ENCODE peak calls at places on chromosomes 4 and X, in ten cellular contexts. One of them, this sample, is unnamed.

GRCh38 chr4:77045490-77045889 is 30.3 kb downstream of the CCNI start:
- DNase-seq in frontal cortex: no peak
- DNase-seq in NCI-H2171: no peak
- DNase-seq in glutamatergic neuron: no peak
- DNase-seq in breast epithelium: no peak
- DNase-seq in A549: peak
- DNase-seq in hypothalamus: no peak
- DNase-seq in stimulated activated naive CD4-positive, alpha-beta T cell treated with Interleukin-2 at 50 U/mL for 16 hours: no peak
- DNase-seq in activated CD8-positive, alpha-beta T cell treated with anti-CD3 and anti-CD28 coated beads, Interleukin-2, amount 10 ng/mL, durations not matched to agents 7 days and 5 days: no peak
- DNase-seq in COR-L47: no peak
- DNase-seq in this sample: peak

GRCh38 chr4:39452860-39453587 is 5.7 kb downstream of the RPL9 start:
- DNase-seq in frontal cortex: no peak
- DNase-seq in glutamatergic neuron: no peak
- DNase-seq in NCI-H2171: no peak
- DNase-seq in breast epithelium: no peak
- DNase-seq in activated CD8-positive, alpha-beta T cell treated with anti-CD3 and anti-CD28 coated beads, Interleukin-2, amount 10 ng/mL, durations not matched to agents 7 days and 5 days: no peak
- DNase-seq in COR-L47: no peak
- DNase-seq in hypothalamus: no peak
- DNase-seq in A549: no peak
- DNase-seq in stimulated activated naive CD4-positive, alpha-beta T cell treated with Interleukin-2 at 50 U/mL for 16 hours: no peak
- DNase-seq in this sample: no peak

GRCh38 chrX:49183701-49184281 is 2.4 kb downstream of the PRICKLE3 start:
- DNase-seq in COR-L47: no peak
- DNase-seq in breast epithelium: no peak
- DNase-seq in glutamatergic neuron: no peak
- DNase-seq in frontal cortex: no peak
- DNase-seq in hypothalamus: no peak
- DNase-seq in activated CD8-positive, alpha-beta T cell treated with anti-CD3 and anti-CD28 coated beads, Interleukin-2, amount 10 ng/mL, durations not matched to agents 7 days and 5 days: no peak
- DNase-seq in stimulated activated naive CD4-positive, alpha-beta T cell treated with Interleukin-2 at 50 U/mL for 16 hours: no peak
- DNase-seq in A549: no peak
- DNase-seq in NCI-H2171: no peak
- DNase-seq in this sample: no peak

GRCh38 chr4:142696334-142697122 is 149.6 kb downstream of the INPP4B start:
- DNase-seq in stimulated activated naive CD4-positive, alpha-beta T cell treated with Interleukin-2 at 50 U/mL for 16 hours: peak
- DNase-seq in COR-L47: no peak
- DNase-seq in glutamatergic neuron: no peak
- DNase-seq in breast epithelium: no peak
- DNase-seq in NCI-H2171: no peak
- DNase-seq in activated CD8-positive, alpha-beta T cell treated with anti-CD3 and anti-CD28 coated beads, Interleukin-2, amount 10 ng/mL, durations not matched to agents 7 days and 5 days: peak
- DNase-seq in A549: no peak
- DNase-seq in frontal cortex: no peak
- DNase-seq in hypothalamus: no peak
- DNase-seq in this sample: no peak

GRCh38 chrX:46777971-46778810 is 19.3 kb upstream of the SLC9A7 start:
- DNase-seq in NCI-H2171: no peak
- DNase-seq in COR-L47: no peak
- DNase-seq in glutamatergic neuron: no peak
- DNase-seq in activated CD8-positive, alpha-beta T cell treated with anti-CD3 and anti-CD28 coated beads, Interleukin-2, amount 10 ng/mL, durations not matched to agents 7 days and 5 days: no peak
- DNase-seq in breast epithelium: no peak
- DNase-seq in hypothalamus: no peak
- DNase-seq in stimulated activated naive CD4-positive, alpha-beta T cell treated with Interleukin-2 at 50 U/mL for 16 hours: no peak
- DNase-seq in A549: no peak
- DNase-seq in frontal cortex: no peak
- DNase-seq in this sample: no peak

GRCh38 chr4:3145251-3145908 is 70.9 kb downstream of the HTT start:
- DNase-seq in glutamatergic neuron: no peak
- DNase-seq in stimulated activated naive CD4-positive, alpha-beta T cell treated with Interleukin-2 at 50 U/mL for 16 hours: no peak
- DNase-seq in A549: no peak
- DNase-seq in COR-L47: no peak
- DNase-seq in NCI-H2171: no peak
- DNase-seq in activated CD8-positive, alpha-beta T cell treated with anti-CD3 and anti-CD28 coated beads, Interleukin-2, amount 10 ng/mL, durations not matched to agents 7 days and 5 days: no peak
- DNase-seq in breast epithelium: no peak
- DNase-seq in hypothalamus: no peak
- DNase-seq in frontal cortex: no peak
- DNase-seq in this sample: no peak

GRCh38 chr4:84879651-84880200 is 86.8 kb downstream of the WDFY3 start:
- DNase-seq in breast epithelium: no peak
- DNase-seq in glutamatergic neuron: no peak
- DNase-seq in frontal cortex: no peak
- DNase-seq in hypothalamus: no peak
- DNase-seq in A549: no peak
- DNase-seq in NCI-H2171: no peak
- DNase-seq in COR-L47: no peak
- DNase-seq in stimulated activated naive CD4-positive, alpha-beta T cell treated with Interleukin-2 at 50 U/mL for 16 hours: no peak
- DNase-seq in activated CD8-positive, alpha-beta T cell treated with anti-CD3 and anti-CD28 coated beads, Interleukin-2, amount 10 ng/mL, durations not matched to agents 7 days and 5 days: no peak
- DNase-seq in this sample: no peak

GRCh38 chrX:51802917-51803688 is 59.9 kb downstream of the GSPT2 start:
- DNase-seq in stimulated activated naive CD4-positive, alpha-beta T cell treated with Interleukin-2 at 50 U/mL for 16 hours: peak
- DNase-seq in COR-L47: peak
- DNase-seq in NCI-H2171: peak
- DNase-seq in hypothalamus: peak
- DNase-seq in A549: peak
- DNase-seq in glutamatergic neuron: peak
- DNase-seq in frontal cortex: no peak
- DNase-seq in breast epithelium: no peak
- DNase-seq in activated CD8-positive, alpha-beta T cell treated with anti-CD3 and anti-CD28 coated beads, Interleukin-2, amount 10 ng/mL, durations not matched to agents 7 days and 5 days: peak
- DNase-seq in this sample: no peak

GRCh38 chr4:52822583-52823477 is 39.3 kb upstream of the RASL11B start:
- DNase-seq in breast epithelium: no peak
- DNase-seq in hypothalamus: no peak
- DNase-seq in NCI-H2171: no peak
- DNase-seq in activated CD8-positive, alpha-beta T cell treated with anti-CD3 and anti-CD28 coated beads, Interleukin-2, amount 10 ng/mL, durations not matched to agents 7 days and 5 days: peak
- DNase-seq in COR-L47: no peak
- DNase-seq in stimulated activated naive CD4-positive, alpha-beta T cell treated with Interleukin-2 at 50 U/mL for 16 hours: no peak
- DNase-seq in glutamatergic neuron: no peak
- DNase-seq in frontal cortex: no peak
- DNase-seq in A549: no peak
- DNase-seq in this sample: no peak

GRCh38 chr4:183765121-183765990 is 106.3 kb downstream of the TRAPPC11 start:
- DNase-seq in hypothalamus: no peak
- DNase-seq in glutamatergic neuron: no peak
- DNase-seq in NCI-H2171: no peak
- DNase-seq in COR-L47: no peak
- DNase-seq in stimulated activated naive CD4-positive, alpha-beta T cell treated with Interleukin-2 at 50 U/mL for 16 hours: no peak
- DNase-seq in breast epithelium: no peak
- DNase-seq in A549: no peak
- DNase-seq in activated CD8-positive, alpha-beta T cell treated with anti-CD3 and anti-CD28 coated beads, Interleukin-2, amount 10 ng/mL, durations not matched to agents 7 days and 5 days: no peak
- DNase-seq in frontal cortex: no peak
- DNase-seq in this sample: peak

GRCh38 chr4:169492436-169493163 is 119.8 kb downstream of the NEK1 start:
- DNase-seq in A549: peak
- DNase-seq in NCI-H2171: no peak
- DNase-seq in hypothalamus: no peak
- DNase-seq in COR-L47: peak
- DNase-seq in frontal cortex: no peak
- DNase-seq in glutamatergic neuron: peak
- DNase-seq in breast epithelium: no peak
- DNase-seq in stimulated activated naive CD4-positive, alpha-beta T cell treated with Interleukin-2 at 50 U/mL for 16 hours: no peak
- DNase-seq in activated CD8-positive, alpha-beta T cell treated with anti-CD3 and anti-CD28 coated beads, Interleukin-2, amount 10 ng/mL, durations not matched to agents 7 days and 5 days: peak
- DNase-seq in this sample: peak

GRCh38 chr4:121764702-121765367 is at the start of gene SMIM43:
- DNase-seq in hypothalamus: no peak
- DNase-seq in NCI-H2171: no peak
- DNase-seq in frontal cortex: no peak
- DNase-seq in breast epithelium: no peak
- DNase-seq in A549: no peak
- DNase-seq in COR-L47: no peak
- DNase-seq in stimulated activated naive CD4-positive, alpha-beta T cell treated with Interleukin-2 at 50 U/mL for 16 hours: no peak
- DNase-seq in activated CD8-positive, alpha-beta T cell treated with anti-CD3 and anti-CD28 coated beads, Interleukin-2, amount 10 ng/mL, durations not matched to agents 7 days and 5 days: no peak
- DNase-seq in glutamatergic neuron: peak
- DNase-seq in this sample: no peak

GRCh38 chr4:150746156-150746555 is 164.2 kb downstream of the MAB21L2 start:
- DNase-seq in hypothalamus: no peak
- DNase-seq in A549: no peak
- DNase-seq in COR-L47: no peak
- DNase-seq in frontal cortex: no peak
- DNase-seq in breast epithelium: no peak
- DNase-seq in stimulated activated naive CD4-positive, alpha-beta T cell treated with Interleukin-2 at 50 U/mL for 16 hours: no peak
- DNase-seq in activated CD8-positive, alpha-beta T cell treated with anti-CD3 and anti-CD28 coated beads, Interleukin-2, amount 10 ng/mL, durations not matched to agents 7 days and 5 days: no peak
- DNase-seq in glutamatergic neuron: no peak
- DNase-seq in NCI-H2171: no peak
- DNase-seq in this sample: no peak

GRCh38 chr4:159926871-159927270 is 824.0 kb downstream of the RAPGEF2 start:
- DNase-seq in A549: no peak
- DNase-seq in hypothalamus: no peak
- DNase-seq in glutamatergic neuron: no peak
- DNase-seq in activated CD8-positive, alpha-beta T cell treated with anti-CD3 and anti-CD28 coated beads, Interleukin-2, amount 10 ng/mL, durations not matched to agents 7 days and 5 days: no peak
- DNase-seq in stimulated activated naive CD4-positive, alpha-beta T cell treated with Interleukin-2 at 50 U/mL for 16 hours: no peak
- DNase-seq in COR-L47: no peak
- DNase-seq in frontal cortex: no peak
- DNase-seq in breast epithelium: no peak
- DNase-seq in NCI-H2171: no peak
- DNase-seq in this sample: no peak

GRCh38 chrX:117957128-117957527 is 159.5 kb downstream of the KLHL13 start:
- DNase-seq in stimulated activated naive CD4-positive, alpha-beta T cell treated with Interleukin-2 at 50 U/mL for 16 hours: no peak
- DNase-seq in COR-L47: no peak
- DNase-seq in frontal cortex: no peak
- DNase-seq in NCI-H2171: no peak
- DNase-seq in activated CD8-positive, alpha-beta T cell treated with anti-CD3 and anti-CD28 coated beads, Interleukin-2, amount 10 ng/mL, durations not matched to agents 7 days and 5 days: no peak
- DNase-seq in hypothalamus: no peak
- DNase-seq in A549: no peak
- DNase-seq in glutamatergic neuron: no peak
- DNase-seq in breast epithelium: no peak
- DNase-seq in this sample: no peak

GRCh38 chrX:11499076-11500044 is 166.4 kb downstream of the ARHGAP6 start:
- DNase-seq in frontal cortex: no peak
- DNase-seq in A549: no peak
- DNase-seq in stimulated activated naive CD4-positive, alpha-beta T cell treated with Interleukin-2 at 50 U/mL for 16 hours: no peak
- DNase-seq in activated CD8-positive, alpha-beta T cell treated with anti-CD3 and anti-CD28 coated beads, Interleukin-2, amount 10 ng/mL, durations not matched to agents 7 days and 5 days: no peak
- DNase-seq in hypothalamus: no peak
- DNase-seq in NCI-H2171: no peak
- DNase-seq in glutamatergic neuron: no peak
- DNase-seq in COR-L47: no peak
- DNase-seq in breast epithelium: no peak
- DNase-seq in this sample: no peak